ENCODE peak calls at places on chromosomes 7 and 10, in four cellular contexts. M is K562, S is IMR-90, R is endothelial cell of umbilical vein. Y is an unnamed sample.

GRCh38 chr10:101545898-101546297 is 42.2 kb downstream of the POLL start:
- DNase-seq in R (peak; percentile 34), S (no peak), M (peak; percentile 25), Y (no peak)

GRCh38 chr7:35249537-35249907 is 4.4 kb downstream of the TBX20 start:
- DNase-seq in M (no peak), S (no peak), R (no peak), Y (no peak)

GRCh38 chr10:62763155-62763554 is 41.4 kb upstream of the ADO start:
- DNase-seq in M (no peak), R (no peak), S (no peak), Y (no peak)

GRCh38 chr10:73478636-73479035 is 17.2 kb downstream of the PPP3CB start:
- DNase-seq in R (no peak), M (no peak), S (no peak), Y (no peak)

GRCh38 chr10:91077549-91078017 is 142.9 kb upstream of the PCGF5 start:
- DNase-seq in S (peak; percentile 11), R (peak; percentile 81), M (no peak), Y (no peak)

GRCh38 chr10:31759124-31759798 is 169.4 kb downstream of the ARHGAP12 start:
- DNase-seq in M (peak; percentile 17), S (no peak), R (peak; percentile 82), Y (no peak)

GRCh38 chr7:101728128-101728527 is 89.3 kb upstream of the CUX1 start:
- DNase-seq in S (no peak), M (no peak), R (no peak), Y (no peak)

GRCh38 chr10:48251525-48252353 is 22.8 kb downstream of the FRMPD2 start:
- DNase-seq in R (no peak), M (no peak), S (no peak), Y (no peak)

GRCh38 chr10:100469756-100470155 is 6.9 kb downstream of the WNT8B start:
- DNase-seq in R (no peak), S (no peak), M (no peak), Y (no peak)

GRCh38 chr7:80309377-80309776 is 174.7 kb downstream of the GNAI1 start:
- DNase-seq in R (no peak), M (no peak), S (no peak), Y (no peak)

GRCh38 chr7:97174308-97174707 is 56.8 kb downstream of the SDHAF3 start:
- DNase-seq in M (no peak), S (peak; percentile 18), R (peak; percentile 11), Y (no peak)

GRCh38 chr7:128153436-128153835 is 87.6 kb upstream of the LEP start:
- DNase-seq in M (no peak), R (no peak), S (no peak), Y (no peak)

GRCh38 chr10:129771024-129771423 is 193.1 kb downstream of the EBF3 start:
- DNase-seq in M (no peak), R (no peak), S (no peak), Y (no peak)

GRCh38 chr7:98559958-98560357 is 57.1 kb upstream of the NPTX2 start:
- DNase-seq in R (no peak), S (no peak), M (no peak), Y (no peak)

GRCh38 chr7:84102213-84102612 is 92.4 kb downstream of the SEMA3A start:
- DNase-seq in M (no peak), S (peak; percentile 24), R (no peak), Y (no peak)

GRCh38 chr10:89563861-89564478 is 28.6 kb upstream of the SLC16A12 start:
- DNase-seq in R (peak; percentile 56), S (peak; percentile 60), M (peak; percentile 20), Y (peak; percentile 3)

GRCh38 chr7:7718461-7718860 is at the start of gene RPA3:
- DNase-seq in R (no peak), M (no peak), S (no peak), Y (no peak)

GRCh38 chr7:79298145-79298760 is 155.2 kb downstream of the MAGI2 start:
- DNase-seq in S (peak; percentile 79), R (peak; percentile 75), M (peak; percentile 30), Y (no peak)

GRCh38 chr7:127993987-127994386 is 37.2 kb downstream of the LRRC4 start:
- DNase-seq in M (no peak), S (no peak), R (no peak), Y (no peak)

DNA sequence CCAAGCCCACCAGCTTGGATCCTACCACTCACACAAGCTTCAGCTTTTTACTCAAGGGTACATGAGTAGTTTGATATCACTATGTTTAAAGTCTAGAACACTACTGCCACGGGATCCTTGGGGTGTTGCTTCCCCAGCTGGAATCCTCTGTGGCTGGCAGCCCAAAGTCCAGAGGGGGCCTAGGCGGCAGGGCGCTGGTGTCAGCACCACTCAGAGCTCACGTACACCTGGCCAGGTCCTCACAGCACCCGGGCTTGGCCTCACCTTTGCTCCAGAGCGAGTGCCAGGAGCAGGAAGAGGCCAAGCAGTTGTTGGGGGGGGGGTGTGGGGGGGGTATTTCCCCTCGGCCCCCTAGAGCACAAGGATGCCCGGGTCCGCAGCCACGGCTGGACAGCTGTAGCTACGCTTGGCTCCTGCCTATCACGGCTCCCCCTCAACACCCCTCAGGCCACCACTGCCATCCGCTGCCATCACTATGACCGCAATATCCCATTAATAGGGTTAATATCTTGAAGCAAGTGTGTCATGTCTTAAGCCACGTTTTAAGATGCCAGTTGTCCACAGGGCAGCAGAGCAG is 17.0 kb downstream of the ZDHHC6 start:
- DNase-seq in S (no peak), M (no peak), R (no peak), Y (no peak)
- TF ChIP-seq FOS in S (no peak), M (no peak), R (no peak), Y (no peak)

GRCh38 chr10:95861401-95861800 is 46.4 kb upstream of the CC2D2B start:
- DNase-seq in M (no peak), R (no peak), S (no peak), Y (no peak)

GRCh38 chr10:95866448-95866842 is 41.3 kb upstream of the CC2D2B start:
- DNase-seq in S (no peak), R (no peak), M (no peak), Y (no peak)

GRCh38 chr10:95867866-95868265 is 39.9 kb upstream of the CC2D2B start:
- DNase-seq in M (no peak), R (no peak), S (no peak), Y (no peak)

GRCh38 chr10:95865814-95866447 is 41.8 kb upstream of the CC2D2B start:
- DNase-seq in R (no peak), S (no peak), M (no peak), Y (no peak)

DNA sequence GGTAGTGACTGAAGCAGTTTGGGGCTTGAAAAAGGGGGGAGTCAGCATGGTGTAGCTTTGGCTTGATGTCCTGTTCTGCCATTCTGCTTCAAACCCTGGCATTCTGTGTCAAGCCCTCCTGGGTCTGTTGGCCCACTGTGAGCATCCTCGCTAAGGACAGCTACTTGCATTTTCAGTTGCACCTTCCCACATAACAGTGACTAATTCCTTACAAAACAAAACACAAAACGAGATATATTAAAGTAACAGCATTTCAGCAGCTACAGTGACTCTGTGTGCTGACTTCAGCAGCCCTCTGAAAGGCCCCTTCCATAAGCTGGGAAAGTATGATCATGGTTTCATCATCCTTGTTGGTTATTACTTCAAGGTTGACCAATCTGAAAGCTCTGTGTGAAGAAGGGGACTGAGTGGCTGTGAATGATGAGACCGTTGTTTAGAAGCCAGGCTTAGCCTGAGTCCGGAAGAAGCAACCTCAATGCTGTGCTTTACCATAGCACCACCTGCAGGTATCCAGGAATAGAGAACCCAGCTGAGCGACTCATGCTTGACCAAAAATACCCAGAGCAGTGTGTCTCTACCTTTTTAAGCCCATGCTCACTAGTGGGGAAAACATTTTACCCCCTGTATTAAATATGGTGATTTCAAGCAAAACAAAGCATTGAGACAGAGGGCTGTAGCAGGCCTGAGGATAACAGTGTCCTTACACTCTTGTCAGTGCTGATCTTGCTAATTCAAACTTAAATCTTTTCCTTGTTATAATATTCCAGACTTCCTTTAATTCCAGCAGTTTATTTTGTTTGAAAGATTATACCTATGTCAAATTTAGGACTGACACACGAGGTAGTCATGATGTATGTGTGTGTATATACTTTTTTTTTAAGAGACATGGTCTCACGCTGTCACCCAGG is 42.6 kb upstream of the CC2D2B start:
- DNase-seq in M (peak; percentile 37), R (peak; percentile 69), S (peak; percentile 86), Y (peak; percentile 42)
- TF ChIP-seq FOS in M (no peak), R (peak; percentile 57), S (peak; percentile 5), Y (no peak)

GRCh38 chr7:23115991-23116390 is 10.4 kb downstream of the KLHL7 start:
- DNase-seq in R (peak; percentile 12), M (no peak), S (no peak), Y (no peak)
- TF ChIP-seq FOS in R (no peak), M (no peak), S (no peak), Y (no peak)

GRCh38 chr7:123054357-123055133 is 59.0 kb upstream of the TAS2R16 start:
- DNase-seq in R (peak; percentile 55), S (no peak), M (no peak), Y (no peak)

GRCh38 chr7:123060446-123060845 is 64.9 kb upstream of the TAS2R16 start:
- DNase-seq in R (no peak), S (no peak), M (no peak), Y (no peak)

DNA sequence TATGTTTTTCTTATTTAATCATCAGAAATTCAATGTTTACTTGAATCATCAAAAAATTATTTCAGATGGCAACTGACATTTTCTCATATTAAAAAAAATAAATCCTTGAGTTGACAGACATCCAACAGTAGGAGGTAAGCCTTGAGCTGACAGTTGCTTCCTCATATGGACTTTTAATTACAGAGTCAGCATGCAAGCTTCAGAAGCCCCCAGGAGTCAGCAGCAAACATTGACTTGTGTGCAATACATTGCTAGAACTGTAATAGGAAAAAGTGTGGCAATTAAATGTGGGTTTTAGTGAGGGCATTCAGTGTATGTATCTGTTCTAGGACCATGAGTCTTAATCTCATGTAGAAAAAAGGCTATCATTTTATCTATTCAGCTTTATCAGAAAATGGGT is 62.4 kb upstream of the TAS2R16 start:
- DNase-seq in R (no peak), S (no peak), M (no peak), Y (no peak)
- TF ChIP-seq FOS in R (no peak), S (no peak), M (no peak), Y (no peak)

DNA sequence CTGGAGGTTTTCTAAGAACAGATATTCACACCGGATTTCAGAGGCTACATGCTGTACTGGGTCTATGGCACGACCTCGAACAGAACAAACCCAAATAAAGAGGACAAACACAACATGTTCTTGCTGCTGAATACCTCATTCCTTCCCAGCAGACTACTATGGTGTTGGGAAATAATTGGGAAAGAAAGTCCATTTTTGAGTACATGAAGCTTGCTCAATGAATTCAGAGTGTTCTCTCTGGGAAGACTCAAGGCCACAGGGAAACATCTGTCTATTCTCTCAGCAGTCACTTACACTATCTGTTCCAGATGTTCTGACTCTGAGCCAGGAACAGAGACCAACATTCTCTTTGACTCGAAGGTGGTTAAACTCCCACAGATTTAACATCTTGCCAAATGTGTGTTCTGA is 30.9 kb downstream of the LAMB1 start:
- DNase-seq in M (peak; percentile 60), R (peak; percentile 29), S (peak; percentile 76), Y (no peak)
- TF ChIP-seq FOS in M (no peak), R (no peak), S (no peak), Y (no peak)